ENCODE peak calls at places on chromosomes 11 and 22, in eight cellular contexts. N is HL-60, P is fibroblast of lung, G is cardiac muscle cell, I is tibial artery, V is right atrium auricular region, K is heart right ventricle, S is PC-3. W is an unnamed sample. For H3K27me3, the result is how much of the 10 kb centered on the place peaks cover.

GRCh38 chr22:19855504-19856409 is 1.1 kb upstream of the GNB1L start:
- DNase-seq in P (peak), V (peak), N (no peak), S (peak), I (peak), G (no peak), K (peak), W (peak)

GRCh38 chr22:19756288-19757128 is 4.1 kb upstream of the TBX1 start:
- DNase-seq in I (no peak), S (peak), P (no peak), N (no peak), V (no peak), K (peak), G (peak), W (peak)

GRCh38 chr22:27885977-27886842 is 32.8 kb downstream of the PITPNB start:
- DNase-seq in S (peak), I (no peak), P (peak), K (no peak), N (no peak), V (no peak), G (peak), W (peak)

GRCh38 chr11:48001438-48002021 is 21.2 kb downstream of the PTPRJ start:
- DNase-seq in K (no peak), P (peak), S (no peak), G (no peak), I (no peak), V (no peak), N (no peak), W (no peak)

GRCh38 chr11:61968758-61969390 is 1.4 kb upstream of the FTH1 start:
- DNase-seq in K (no peak), V (no peak), N (no peak), P (no peak), G (no peak), I (peak), S (no peak), W (no peak)

GRCh38 chr22:45499746-45500145 is 2.9 kb upstream of the FBLN1 start:
- DNase-seq in V (peak), N (no peak), I (peak), K (peak), G (no peak), P (no peak), S (no peak), W (no peak)

GRCh38 chr22:17164392-17165024 is 5.4 kb upstream of the HDHD5 start:
- DNase-seq in N (no peak), S (no peak), I (no peak), P (no peak), G (no peak), V (no peak), K (no peak), W (no peak)

GRCh38 chr11:106594751-106595351 is 423.4 kb downstream of the GUCY1A2 start:
- DNase-seq in G (no peak), N (no peak), V (no peak), K (no peak), S (peak), I (no peak), P (no peak), W (no peak)

GRCh38 chr11:128814856-128815705 is 52.0 kb downstream of the KCNJ1 start:
- DNase-seq in S (peak), G (peak), I (no peak), N (no peak), P (peak), V (peak), K (peak), W (peak)

GRCh38 chr11:45803981-45804805 is 756 bp upstream of the SLC35C1 start:
- DNase-seq in I (peak), V (peak), G (peak), K (peak), S (peak), P (peak), N (peak), W (peak)

GRCh38 chr11:43920598-43921419 is 21.6 kb upstream of the C11orf96 start:
- DNase-seq in G (no peak), V (peak), I (peak), S (peak), P (peak), K (no peak), N (peak), W (peak)

GRCh38 chr11:117218133-117218915 is 13.5 kb downstream of the PCSK7 start:
- DNase-seq in I (peak), K (peak), P (peak), V (no peak), G (no peak), N (no peak), S (no peak), W (no peak)

GRCh38 chr11:18372187-18372586 is 22.2 kb upstream of the LDHA start:
- DNase-seq in N (no peak), S (no peak), P (no peak), I (no peak), G (no peak), K (no peak), V (no peak), W (no peak)

GRCh38 chr11:130070109-130070828 is 575 bp downstream of the APLP2 start:
- DNase-seq in S (peak), G (peak), V (no peak), P (peak), K (peak), I (peak), N (no peak), W (peak)

GRCh38 chr11:60936467-60937143 is 12.3 kb downstream of the TMEM132A start:
- DNase-seq in P (no peak), G (no peak), N (no peak), I (no peak), S (no peak), K (no peak), V (no peak), W (no peak)

GRCh38 chr11:84261707-84262106 is 975.5 kb upstream of the CCDC90B start:
- DNase-seq in K (no peak), V (no peak), S (no peak), I (no peak), G (peak), P (no peak), N (no peak), W (peak)
- TF ChIP-seq CTCF in K (no peak), V (no peak), S (no peak), I (no peak), G (no peak), P (no peak), N (no peak), W (peak)

GRCh38 chr11:78040691-78041379 is 17.8 kb upstream of the KCTD14 start:
- DNase-seq in G (no peak), P (no peak), I (no peak), S (peak), N (no peak), K (no peak), V (no peak), W (no peak)
- H3K4me3 ChIP-seq in G (no peak), P (no peak), I (peak), S (no peak), N (no peak), K (no peak), V (no peak), W (no peak)

GRCh38 chr11:1737080-1737757 is 13.2 kb downstream of the IFITM10 start:
- DNase-seq in P (no peak), N (no peak), V (no peak), S (no peak), K (no peak), I (peak), G (no peak), W (no peak)
- H3K27me3 ChIP-seq in P (under half), N (under half), V (under half), S (under half), K (half or more), I (under half), G (under half), W (under half)

GRCh38 chr11:131694526-131695424 is 324.4 kb downstream of the NTM start:
- DNase-seq in P (peak), V (peak), K (peak), S (peak), N (peak), I (peak), G (peak), W (peak)
- TF ChIP-seq CTCF in P (peak), V (peak), K (peak), S (peak), N (peak), I (peak), G (peak), W (peak)

GRCh38 chr11:64845125-64845735 is 777 bp upstream of the CDC42BPG start:
- DNase-seq in P (no peak), S (no peak), V (no peak), I (no peak), K (no peak), G (no peak), N (no peak), W (peak)

GRCh38 chr11:64842851-64843841 is 1.3 kb downstream of the CDC42BPG start:
- DNase-seq in S (peak), V (no peak), N (no peak), I (no peak), G (no peak), P (no peak), K (no peak), W (peak)

GRCh38 chr11:64842366-64842759 is 2.1 kb downstream of the CDC42BPG start:
- DNase-seq in S (peak), G (no peak), N (no peak), V (no peak), P (no peak), I (no peak), K (no peak), W (peak)

GRCh38 chr11:64844330-64845124 is at the start of gene CDC42BPG:
- DNase-seq in I (no peak), P (peak), N (no peak), K (peak), V (no peak), G (peak), S (peak), W (peak)

GRCh38 chr11:64843971-64844329 is 503 bp downstream of the CDC42BPG start:
- DNase-seq in S (peak), I (no peak), G (no peak), K (no peak), V (no peak), N (no peak), P (no peak), W (peak)
- H3K4me3 ChIP-seq in S (peak), I (peak), G (peak), K (peak), V (no peak), N (peak), P (no peak), W (peak)

DNA sequence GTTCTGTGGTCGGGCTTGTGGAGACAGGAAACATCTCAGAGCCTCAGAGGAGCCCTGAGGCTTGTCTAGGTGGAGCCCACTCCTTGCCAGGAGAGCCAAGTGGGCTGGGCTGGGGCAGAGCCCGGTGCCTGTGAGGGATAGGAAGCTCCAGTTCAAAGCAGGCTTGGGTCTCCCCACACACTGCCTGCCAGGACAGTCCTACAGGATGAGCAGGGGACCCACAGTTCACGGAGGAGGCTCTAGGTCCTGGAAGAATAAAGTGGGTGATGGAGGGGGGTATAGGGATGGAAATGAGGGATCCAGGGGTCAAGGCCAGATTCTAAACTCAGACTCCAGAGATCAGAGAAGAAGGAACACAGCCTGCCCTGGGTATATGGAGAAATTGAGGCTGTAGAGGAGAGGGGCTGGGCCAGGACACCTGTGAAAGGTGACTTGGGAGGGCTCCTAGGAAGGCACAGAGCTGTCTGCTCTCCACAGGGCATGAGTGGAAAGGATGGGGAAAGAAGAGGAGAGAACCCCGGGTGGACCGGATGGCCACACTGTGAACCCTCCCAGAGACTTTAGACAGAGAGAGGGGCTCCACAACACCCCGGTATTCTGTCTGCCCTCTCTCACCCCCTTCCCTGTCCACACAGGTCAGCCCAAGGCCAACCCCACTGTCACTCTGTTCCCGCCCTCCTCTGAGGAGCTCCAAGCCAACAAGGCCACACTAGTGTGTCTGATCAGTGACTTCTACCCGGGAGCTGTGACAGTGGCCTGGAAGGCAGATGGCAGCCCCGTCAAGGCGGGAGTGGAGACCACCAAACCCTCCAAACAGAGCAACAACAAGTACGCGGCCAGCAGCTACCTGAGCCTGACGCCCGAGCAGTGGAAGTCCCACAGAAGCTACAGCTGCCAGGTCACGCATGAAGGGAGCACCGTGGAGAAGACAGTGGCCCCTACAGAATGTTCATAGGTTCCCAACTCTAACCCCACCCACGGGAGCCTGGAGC is 7.4 kb downstream of the IGLL5 start:
- DNase-seq in I (peak), N (no peak), V (no peak), P (no peak), G (no peak), K (no peak), S (no peak), W (no peak)
- H3K27me3 ChIP-seq in I (under half), N (under half), V (under half), P (under half), G (under half), K (under half), S (under half), W (under half)

GRCh38 chr11:114892381-114893197 is 214.3 kb downstream of the NXPE2 start:
- DNase-seq in K (no peak), I (no peak), P (no peak), V (no peak), N (no peak), S (no peak), G (no peak), W (no peak)
- TF ChIP-seq CTCF in K (peak), I (no peak), P (peak), V (no peak), N (peak), S (peak), G (no peak), W (no peak)

GRCh38 chr11:20162340-20162739 is 2.1 kb upstream of the DBX1 start:
- DNase-seq in S (no peak), K (no peak), N (no peak), V (no peak), G (no peak), P (no peak), I (no peak), W (no peak)
- H3K4me3 ChIP-seq in S (no peak), K (no peak), N (no peak), V (no peak), G (no peak), P (no peak), I (no peak), W (no peak)

GRCh38 chr11:64007629-64008282 is 21.5 kb downstream of the OTUB1 start:
- DNase-seq in P (peak), G (peak), K (peak), I (peak), S (no peak), N (no peak), V (peak), W (no peak)
- H3K27me3 ChIP-seq in P (under half), G (under half), K (under half), I (under half), S (under half), N (under half), V (under half), W (under half)

GRCh38 chr11:122850076-122850631 is 11.9 kb downstream of the CRTAM start:
- DNase-seq in K (no peak), I (no peak), G (peak), P (no peak), V (no peak), S (no peak), N (no peak), W (peak)
- TF ChIP-seq CTCF in K (no peak), I (no peak), G (peak), P (no peak), V (no peak), S (peak), N (no peak), W (no peak)